ENCODE peak calls at places on chromosomes 6 and 20, in ten cellular contexts. S is activated naive CD4-positive, alpha-beta T cell; J is CD4-positive, CD25-positive, alpha-beta regulatory T cell; Y is choroid plexus epithelial cell; G is putamen; D is brain microvascular endothelial cell; L is IMR-90; W is heart right ventricle; A is SJSA1; H is T-helper 1 cell. P is an unnamed sample.

GRCh38 chr20:38190936-38191371 is 25.9 kb upstream of the TGM2 start:
- DNase-seq in G (no peak), D (no peak), J (no peak), Y (no peak), H (no peak), L (no peak), A (no peak), W (no peak), S (no peak), P (no peak)

GRCh38 chr6:141077355-141078333 is 1055.1 kb upstream of the GJE1 start:
- DNase-seq in G (no peak), H (no peak), J (no peak), A (no peak), W (no peak), Y (peak), D (peak), L (no peak), S (no peak), P (peak)

GRCh38 chr6:19691465-19692167 is 145.6 kb upstream of the ID4 start:
- DNase-seq in L (no peak), S (no peak), A (no peak), J (no peak), H (no peak), G (peak), D (no peak), W (no peak), Y (peak), P (peak)

GRCh38 chr6:55088896-55089295 is 85.4 kb upstream of the HCRTR2 start:
- DNase-seq in W (no peak), D (no peak), H (no peak), G (no peak), Y (no peak), L (no peak), J (no peak), S (no peak), A (no peak), P (no peak)

GRCh38 chr20:50057409-50058053 is 55.4 kb downstream of the UBE2V1 start:
- DNase-seq in G (no peak), D (no peak), Y (no peak), L (no peak), J (no peak), A (no peak), S (no peak), H (no peak), W (no peak), P (no peak)

GRCh38 chr20:53036992-53037391 is 64.8 kb downstream of the TSHZ2 start:
- DNase-seq in A (no peak), Y (no peak), L (no peak), S (no peak), J (no peak), G (no peak), D (no peak), W (no peak), H (no peak), P (no peak)

GRCh38 chr20:21371193-21371592 is 26.1 kb downstream of the NKX2-4 start:
- DNase-seq in S (no peak), G (no peak), A (no peak), J (no peak), H (no peak), L (no peak), D (no peak), Y (no peak), W (no peak), P (no peak)

GRCh38 chr6:150142657-150143501 is at the start of gene PPP1R14C:
- DNase-seq in A (no peak), W (peak), D (no peak), J (no peak), L (no peak), Y (no peak), S (no peak), H (no peak), G (peak), P (peak)

GRCh38 chr6:111625511-111626331 is 20.0 kb upstream of the TRAF3IP2 start:
- DNase-seq in A (no peak), L (peak), H (no peak), G (peak), D (peak), Y (peak), S (no peak), J (no peak), W (peak), P (peak)

GRCh38 chr6:2816158-2816557 is 25.5 kb downstream of the SERPINB1 start:
- DNase-seq in S (no peak), G (no peak), A (no peak), D (no peak), Y (no peak), L (no peak), H (no peak), J (no peak), W (no peak), P (no peak)

GRCh38 chr6:150143521-150144293 is 863 bp downstream of the PPP1R14C start:
- DNase-seq in H (no peak), G (no peak), A (no peak), S (no peak), Y (no peak), J (no peak), L (no peak), D (no peak), W (peak), P (no peak)

GRCh38 chr20:22711981-22712755 is 127.8 kb upstream of the FOXA2 start:
- DNase-seq in L (no peak), H (no peak), G (no peak), A (no peak), J (no peak), D (no peak), Y (no peak), S (no peak), W (no peak), P (no peak)

GRCh38 chr6:8066108-8066507 is 1.9 kb upstream of the BLOC1S5 start:
- DNase-seq in G (peak), D (no peak), H (no peak), Y (no peak), S (no peak), J (no peak), W (no peak), L (no peak), A (no peak), P (no peak)

GRCh38 chr6:20716865-20717264 is 182.6 kb downstream of the CDKAL1 start:
- DNase-seq in Y (no peak), G (no peak), W (no peak), S (no peak), H (no peak), J (no peak), A (no peak), D (no peak), L (no peak), P (no peak)

GRCh38 chr6:138719011-138719635 is 54.4 kb upstream of the CCDC28A start:
- DNase-seq in Y (peak), A (no peak), J (no peak), S (no peak), D (no peak), L (peak), G (no peak), H (no peak), W (no peak), P (peak)